ENCODE peak calls at places on chromosomes 2 and 18, in six cellular contexts. E, O, J, T, P and C are unnamed samples.

GRCh38 chr18:58887613-58887963 is 22.9 kb downstream of the ZNF532 start:
- DNase-seq in E (no peak), O (peak; percentile 56), J (peak; percentile 76), T (peak; percentile 85), P (peak; percentile 92), C (no peak)

GRCh38 chr2:108182489-108182888 is 57.3 kb upstream of the SULT1C3 start:
- DNase-seq in E (no peak), O (no peak), J (no peak), T (peak; percentile 45), P (peak; percentile 34), C (peak; percentile 46)

GRCh38 chr18:26405190-26405781 is 143.1 kb downstream of the KCTD1 start:
- DNase-seq in E (peak; percentile 42), O (no peak), J (no peak), T (peak; percentile 48), P (peak; percentile 7), C (peak; percentile 42)

GRCh38 chr2:95013726-95014125 is 11.8 kb upstream of the MAL start:
- DNase-seq in E (no peak), O (no peak), J (peak; percentile 14), T (no peak), P (no peak), C (no peak)

GRCh38 chr2:56132138-56132537 is 51.7 kb upstream of the CCDC85A start:
- DNase-seq in E (peak; percentile 51), O (no peak), J (no peak), T (peak; percentile 49), P (peak; percentile 70), C (peak; percentile 67)

GRCh38 chr2:221731432-221731831 is 159.3 kb upstream of the EPHA4 start:
- DNase-seq in E (no peak), O (no peak), J (no peak), T (no peak), P (no peak), C (peak; percentile 13)

GRCh38 chr2:34447097-34447496 is 848.0 kb upstream of the FAM98A start:
- DNase-seq in E (no peak), O (no peak), J (no peak), T (no peak), P (no peak), C (no peak)

GRCh38 chr2:107276034-107276433 is 390.1 kb upstream of the ST6GAL2 start:
- DNase-seq in E (no peak), O (no peak), J (no peak), T (no peak), P (no peak), C (no peak)

GRCh38 chr18:11726556-11726955 is 37.5 kb downstream of the GNAL start:
- DNase-seq in E (no peak), O (no peak), J (no peak), T (peak; percentile 8), P (no peak), C (no peak)

GRCh38 chr2:19020144-19021099 is 338.0 kb downstream of the OSR1 start:
- DNase-seq in E (no peak), O (no peak), J (no peak), T (peak; percentile 20), P (no peak), C (peak; percentile 61)

GRCh38 chr2:218418321-218418716 is 604 bp upstream of the VIL1 start:
- DNase-seq in E (no peak), O (no peak), J (peak; percentile 23), T (no peak), P (no peak), C (no peak)

GRCh38 chr2:33216508-33217182 is 259.8 kb upstream of the RASGRP3 start:
- DNase-seq in E (no peak), O (peak; percentile 56), J (peak; percentile 70), T (peak; percentile 77), P (no peak), C (no peak)

GRCh38 chr2:75605770-75606535 is 40.6 kb upstream of the MRPL19 start:
- DNase-seq in E (peak; percentile 64), O (no peak), J (no peak), T (peak; percentile 96), P (no peak), C (peak; percentile 35)

GRCh38 chr2:9630001-9630749 is 622 bp downstream of the YWHAQ start:
- DNase-seq in E (peak; percentile 66), O (peak; percentile 70), J (peak; percentile 89), T (peak; percentile 70), P (peak; percentile 70), C (peak; percentile 65)

GRCh38 chr2:235611756-235612155 is 117.9 kb downstream of the AGAP1 start:
- DNase-seq in E (no peak), O (no peak), J (no peak), T (no peak), P (no peak), C (no peak)

GRCh38 chr18:74234326-74235171 is 57.2 kb downstream of the CYB5A start:
- DNase-seq in E (peak; percentile 60), O (peak; percentile 60), J (no peak), T (peak; percentile 98), P (no peak), C (peak; percentile 53)

GRCh38 chr2:26696352-26696816 is 3.9 kb downstream of the KCNK3 start:
- DNase-seq in E (peak; percentile 67), O (no peak), J (no peak), T (peak; percentile 77), P (no peak), C (peak; percentile 39)

GRCh38 chr18:57301573-57302230 is 50.7 kb upstream of the ST8SIA3 start:
- DNase-seq in E (no peak), O (no peak), J (no peak), T (no peak), P (no peak), C (no peak)

GRCh38 chr2:27888790-27889189 is 1.4 kb downstream of the RBKS start:
- DNase-seq in E (no peak), O (no peak), J (no peak), T (peak; percentile 53), P (no peak), C (no peak)

GRCh38 chr2:38277245-38278119 is 99.6 kb downstream of the ATL2 start:
- DNase-seq in E (peak; percentile 51), O (no peak), J (no peak), T (peak; percentile 90), P (no peak), C (peak; percentile 74)

GRCh38 chr2:180227461-180227860 is 220.4 kb upstream of the CWC22 start:
- DNase-seq in E (no peak), O (no peak), J (no peak), T (peak; percentile 2), P (no peak), C (no peak)

GRCh38 chr2:215612770-215613169 is 176.9 kb upstream of the FN1 start:
- DNase-seq in E (no peak), O (no peak), J (no peak), T (peak; percentile 96), P (no peak), C (no peak)

GRCh38 chr2:885230-886071 is 65.2 kb upstream of the SNTG2 start:
- DNase-seq in E (no peak), O (peak; percentile 24), J (no peak), T (no peak), P (no peak), C (no peak)

GRCh38 chr2:61946661-61947060 is 41.2 kb downstream of the COMMD1 start:
- DNase-seq in E (no peak), O (no peak), J (no peak), T (peak; percentile 49), P (no peak), C (no peak)

GRCh38 chr2:10519067-10519740 is 71.1 kb upstream of the ODC1 start:
- DNase-seq in E (no peak), O (no peak), J (peak; percentile 36), T (no peak), P (no peak), C (no peak)

GRCh38 chr2:127197475-127198385 is 22.4 kb downstream of the CYP27C1 start:
- DNase-seq in E (peak; percentile 72), O (peak; percentile 72), J (peak; percentile 84), T (peak; percentile 31), P (peak; percentile 85), C (peak; percentile 85)

GRCh38 chr2:237702439-237703397 is 75.3 kb downstream of the LRRFIP1 start:
- DNase-seq in E (no peak), O (no peak), J (peak; percentile 67), T (peak; percentile 86), P (peak; percentile 84), C (no peak)

GRCh38 chr2:19362652-19363473 is 4.4 kb upstream of the OSR1 start:
- DNase-seq in E (peak; percentile 86), O (peak; percentile 90), J (peak; percentile 86), T (peak; percentile 80), P (peak; percentile 78), C (peak; percentile 93)

GRCh38 chr2:36967236-36967876 is 1.0 kb upstream of the STRN start:
- DNase-seq in E (peak; percentile 18), O (no peak), J (no peak), T (no peak), P (no peak), C (peak; percentile 68)

GRCh38 chr2:111958901-111959300 is 60.5 kb downstream of the MERTK start:
- DNase-seq in E (no peak), O (no peak), J (no peak), T (no peak), P (no peak), C (no peak)

GRCh38 chr2:238108423-238109201 is 8.5 kb downstream of the ESPNL start:
- DNase-seq in E (no peak), O (no peak), J (peak; percentile 61), T (no peak), P (peak; percentile 59), C (no peak)

GRCh38 chr2:119178811-119179601 is 20.5 kb upstream of the C1QL2 start:
- DNase-seq in E (peak; percentile 42), O (no peak), J (no peak), T (no peak), P (no peak), C (no peak)

GRCh38 chr18:60044290-60045006 is 144.7 kb downstream of the PMAIP1 start:
- DNase-seq in E (no peak), O (no peak), J (no peak), T (peak; percentile 83), P (no peak), C (no peak)